ENCODE peak calls at places on chromosome 19, in six cellular contexts. One of them, this sample, is unnamed.

GRCh38 chr19:20964798-20965197 is 41.7 kb downstream of the ZNF85 start:
- DNase-seq in transverse colon: no peak
- DNase-seq in breast epithelium: no peak
- DNase-seq in mammary epithelial cell: no peak
- DNase-seq in tibial artery: no peak
- DNase-seq in brain microvascular endothelial cell: no peak
- DNase-seq in this sample: no peak

GRCh38 chr19:32471811-32472210 is 66.2 kb downstream of the DPY19L3 start:
- DNase-seq in mammary epithelial cell: no peak
- DNase-seq in transverse colon: no peak
- DNase-seq in breast epithelium: no peak
- DNase-seq in brain microvascular endothelial cell: no peak
- DNase-seq in tibial artery: no peak
- DNase-seq in this sample: no peak

GRCh38 chr19:42229855-42230331 is 9.8 kb downstream of the ZNF526 start:
- DNase-seq in brain microvascular endothelial cell: no peak
- DNase-seq in breast epithelium: no peak
- DNase-seq in mammary epithelial cell: no peak
- DNase-seq in transverse colon: no peak
- DNase-seq in tibial artery: no peak
- DNase-seq in this sample: no peak

GRCh38 chr19:17719730-17720486 is 628 bp downstream of the MAP1S start:
- DNase-seq in tibial artery: no peak
- DNase-seq in mammary epithelial cell: peak; percentile 58
- DNase-seq in breast epithelium: peak; percentile 59
- DNase-seq in transverse colon: peak; percentile 65
- DNase-seq in brain microvascular endothelial cell: no peak
- DNase-seq in this sample: peak; percentile 76

GRCh38 chr19:42017040-42017439 is 23.0 kb upstream of the ATP1A3 start:
- DNase-seq in mammary epithelial cell: no peak
- DNase-seq in transverse colon: no peak
- DNase-seq in brain microvascular endothelial cell: no peak
- DNase-seq in breast epithelium: no peak
- DNase-seq in tibial artery: no peak
- DNase-seq in this sample: no peak

GRCh38 chr19:55080915-55081772 is 5.5 kb downstream of the EPS8L1 start:
- DNase-seq in brain microvascular endothelial cell: peak; percentile 73
- DNase-seq in mammary epithelial cell: peak; percentile 51
- DNase-seq in transverse colon: peak; percentile 93
- DNase-seq in tibial artery: no peak
- DNase-seq in breast epithelium: peak; percentile 74
- DNase-seq in this sample: peak; percentile 91

GRCh38 chr19:58021541-58022282 is 12.1 kb upstream of the ZSCAN1 start:
- DNase-seq in breast epithelium: peak; percentile 38
- DNase-seq in transverse colon: peak; percentile 27
- DNase-seq in brain microvascular endothelial cell: peak; percentile 9
- DNase-seq in tibial artery: peak; percentile 50
- DNase-seq in mammary epithelial cell: peak; percentile 9
- DNase-seq in this sample: no peak

GRCh38 chr19:55297267-55297666 is 13.5 kb downstream of the BRSK1 start:
- DNase-seq in brain microvascular endothelial cell: no peak
- DNase-seq in transverse colon: no peak
- DNase-seq in tibial artery: no peak
- DNase-seq in mammary epithelial cell: no peak
- DNase-seq in breast epithelium: no peak
- DNase-seq in this sample: no peak

GRCh38 chr19:55172741-55173140 is 6.3 kb upstream of the DNAAF3 start:
- DNase-seq in brain microvascular endothelial cell: peak; percentile 62
- DNase-seq in mammary epithelial cell: peak; percentile 36
- DNase-seq in breast epithelium: no peak
- DNase-seq in transverse colon: no peak
- DNase-seq in tibial artery: no peak
- DNase-seq in this sample: peak; percentile 44

GRCh38 chr19:27738569-27739193 is 1474.3 kb downstream of the UQCRFS1 start:
- DNase-seq in tibial artery: no peak
- DNase-seq in mammary epithelial cell: peak; percentile 1
- DNase-seq in transverse colon: no peak
- DNase-seq in breast epithelium: no peak
- DNase-seq in brain microvascular endothelial cell: no peak
- DNase-seq in this sample: no peak

DNA sequence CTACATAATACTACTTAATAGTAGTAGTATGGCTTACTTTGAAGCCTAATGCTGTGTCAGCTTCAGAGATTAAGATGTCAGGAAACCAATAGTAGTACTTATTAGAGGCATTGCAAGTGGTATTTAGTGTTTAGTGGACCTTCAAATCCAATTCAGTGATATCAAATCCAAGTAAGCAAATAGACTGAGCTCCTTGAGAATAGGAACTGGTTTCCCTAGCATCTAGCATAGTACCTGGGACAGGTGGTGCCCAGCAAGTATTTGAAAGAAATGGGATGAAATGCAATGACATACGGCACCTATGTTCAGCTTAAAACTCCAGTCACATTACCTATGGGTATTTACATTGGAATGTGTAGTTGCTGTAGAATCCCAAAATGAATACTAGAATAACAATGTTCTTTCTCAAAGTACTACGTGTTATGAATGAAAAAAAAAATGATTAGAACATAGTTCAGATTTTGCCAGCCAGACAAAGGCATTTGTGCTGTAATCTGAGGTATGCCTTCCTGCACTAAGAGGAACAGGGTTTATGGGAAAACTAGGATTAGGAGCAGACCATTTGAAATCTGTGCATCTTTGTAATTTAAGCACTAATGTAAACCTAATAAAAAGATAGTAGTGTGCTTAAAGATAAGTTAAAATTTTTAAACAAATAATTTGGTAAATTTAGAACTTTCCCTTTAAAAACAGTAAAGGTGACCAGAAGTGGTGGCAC is 17.1 kb downstream of the LSM14A start:
- DNase-seq in tibial artery: no peak
- DNase-seq in breast epithelium: no peak
- DNase-seq in mammary epithelial cell: no peak
- DNase-seq in transverse colon: no peak
- DNase-seq in brain microvascular endothelial cell: no peak
- DNase-seq in this sample: no peak
- H3K27ac ChIP-seq in tibial artery: no peak overlapping the region
- H3K27ac ChIP-seq in breast epithelium: no peak overlapping the region
- H3K27ac ChIP-seq in mammary epithelial cell: no peak overlapping the region
- H3K27ac ChIP-seq in transverse colon: no peak overlapping the region
- H3K27ac ChIP-seq in brain microvascular endothelial cell: no peak overlapping the region
- H3K27ac ChIP-seq in this sample: no peak overlapping the region

GRCh38 chr19:7327802-7328201 is 20.9 kb upstream of the ARHGEF18 start:
- DNase-seq in brain microvascular endothelial cell: no peak
- DNase-seq in breast epithelium: no peak
- DNase-seq in tibial artery: no peak
- DNase-seq in transverse colon: no peak
- DNase-seq in mammary epithelial cell: no peak
- DNase-seq in this sample: no peak

GRCh38 chr19:7333198-7334118 is 15.3 kb upstream of the ARHGEF18 start:
- DNase-seq in brain microvascular endothelial cell: no peak
- DNase-seq in tibial artery: no peak
- DNase-seq in breast epithelium: no peak
- DNase-seq in mammary epithelial cell: peak; percentile 53
- DNase-seq in transverse colon: no peak
- DNase-seq in this sample: no peak

GRCh38 chr19:7331446-7331845 is 17.3 kb upstream of the ARHGEF18 start:
- DNase-seq in transverse colon: no peak
- DNase-seq in breast epithelium: no peak
- DNase-seq in tibial artery: no peak
- DNase-seq in brain microvascular endothelial cell: no peak
- DNase-seq in mammary epithelial cell: no peak
- DNase-seq in this sample: no peak

GRCh38 chr19:7326105-7326877 is 22.4 kb upstream of the ARHGEF18 start:
- DNase-seq in brain microvascular endothelial cell: peak; percentile 10
- DNase-seq in mammary epithelial cell: peak; percentile 14
- DNase-seq in tibial artery: no peak
- DNase-seq in breast epithelium: no peak
- DNase-seq in transverse colon: peak; percentile 74
- DNase-seq in this sample: no peak

GRCh38 chr19:7328647-7329046 is 20.1 kb upstream of the ARHGEF18 start:
- DNase-seq in brain microvascular endothelial cell: no peak
- DNase-seq in breast epithelium: no peak
- DNase-seq in transverse colon: no peak
- DNase-seq in mammary epithelial cell: no peak
- DNase-seq in tibial artery: no peak
- DNase-seq in this sample: no peak
- TF ChIP-seq CTCF in brain microvascular endothelial cell: no peak
- TF ChIP-seq CTCF in breast epithelium: no peak
- TF ChIP-seq CTCF in transverse colon: no peak
- TF ChIP-seq CTCF in mammary epithelial cell: no peak
- TF ChIP-seq CTCF in tibial artery: no peak
- TF ChIP-seq CTCF in this sample: no peak

DNA sequence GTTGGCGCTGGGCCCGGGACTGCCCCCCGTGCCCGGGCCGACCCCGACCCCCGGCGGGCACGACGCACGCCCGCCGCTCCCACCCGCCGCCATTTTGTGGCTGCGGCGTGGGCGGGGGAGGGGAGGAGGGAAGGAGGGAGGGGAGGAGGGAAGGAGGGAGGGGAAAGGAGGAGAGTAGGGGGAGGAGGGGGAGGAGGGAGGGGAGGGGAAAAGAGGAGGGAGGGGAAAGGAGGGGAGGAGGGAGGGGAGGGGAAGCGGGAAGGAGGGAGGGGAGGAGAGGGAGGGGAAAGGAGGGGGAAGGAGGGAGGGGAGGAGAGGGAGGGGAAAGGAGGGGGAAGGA is at the start of gene BTBD2:
- DNase-seq in breast epithelium: no peak
- DNase-seq in tibial artery: no peak
- DNase-seq in mammary epithelial cell: peak; percentile 44
- DNase-seq in transverse colon: peak; percentile 70
- DNase-seq in brain microvascular endothelial cell: no peak
- DNase-seq in this sample: peak; percentile 59
- H3K27ac ChIP-seq in breast epithelium: peak within 1 kb of the TSS; percentile 82
- H3K27ac ChIP-seq in tibial artery: peak within 1 kb of the TSS; percentile 77
- H3K27ac ChIP-seq in mammary epithelial cell: no peak within 1 kb of the TSS
- H3K27ac ChIP-seq in transverse colon: peak within 1 kb of the TSS; percentile 81
- H3K27ac ChIP-seq in brain microvascular endothelial cell: no peak within 1 kb of the TSS
- H3K27ac ChIP-seq in this sample: peak within 1 kb of the TSS; percentile 79

GRCh38 chr19:49889687-49890348 is 6.9 kb downstream of the IL4I1 start:
- DNase-seq in mammary epithelial cell: peak; percentile 51
- DNase-seq in breast epithelium: peak; percentile 66
- DNase-seq in transverse colon: peak; percentile 71
- DNase-seq in tibial artery: peak; percentile 69
- DNase-seq in brain microvascular endothelial cell: peak; percentile 60
- DNase-seq in this sample: no peak
- TF ChIP-seq CTCF in mammary epithelial cell: peak; percentile 50
- TF ChIP-seq CTCF in breast epithelium: peak; percentile 78
- TF ChIP-seq CTCF in transverse colon: peak; percentile 71
- TF ChIP-seq CTCF in tibial artery: peak; percentile 63
- TF ChIP-seq CTCF in brain microvascular endothelial cell: peak; percentile 72
- TF ChIP-seq CTCF in this sample: peak; percentile 83

DNA sequence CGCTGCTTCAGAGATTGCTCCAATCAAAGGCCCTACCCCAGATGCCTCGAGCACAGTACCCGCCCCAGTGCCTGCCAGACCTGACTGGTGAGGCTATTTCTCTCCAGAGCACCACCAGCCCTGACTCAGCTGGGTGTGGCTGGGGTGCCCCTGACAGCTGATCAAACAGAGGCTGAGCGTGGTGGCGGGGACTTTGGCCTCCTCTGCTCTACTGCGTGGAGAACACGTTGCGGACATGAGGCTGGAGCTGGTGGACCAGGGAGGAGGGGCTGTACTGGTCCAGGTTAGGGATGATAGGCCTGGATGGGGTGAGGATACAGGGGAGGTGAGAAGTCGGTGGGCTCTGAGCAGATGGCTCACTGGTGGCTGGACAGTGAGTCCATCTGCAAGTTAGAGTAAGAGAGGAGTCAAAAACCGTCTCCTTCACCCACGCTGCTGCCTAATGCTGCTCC is 3.5 kb upstream of the DOCK6 start:
- DNase-seq in transverse colon: peak; percentile 95
- DNase-seq in mammary epithelial cell: peak; percentile 87
- DNase-seq in brain microvascular endothelial cell: no peak
- DNase-seq in breast epithelium: no peak
- DNase-seq in tibial artery: no peak
- DNase-seq in this sample: peak; percentile 90
- H3K27ac ChIP-seq in transverse colon: peak overlapping the region; percentile 84
- H3K27ac ChIP-seq in mammary epithelial cell: no peak overlapping the region
- H3K27ac ChIP-seq in brain microvascular endothelial cell: no peak overlapping the region
- H3K27ac ChIP-seq in breast epithelium: peak overlapping the region; percentile 71
- H3K27ac ChIP-seq in tibial artery: no peak overlapping the region
- H3K27ac ChIP-seq in this sample: peak overlapping the region; percentile 95

DNA sequence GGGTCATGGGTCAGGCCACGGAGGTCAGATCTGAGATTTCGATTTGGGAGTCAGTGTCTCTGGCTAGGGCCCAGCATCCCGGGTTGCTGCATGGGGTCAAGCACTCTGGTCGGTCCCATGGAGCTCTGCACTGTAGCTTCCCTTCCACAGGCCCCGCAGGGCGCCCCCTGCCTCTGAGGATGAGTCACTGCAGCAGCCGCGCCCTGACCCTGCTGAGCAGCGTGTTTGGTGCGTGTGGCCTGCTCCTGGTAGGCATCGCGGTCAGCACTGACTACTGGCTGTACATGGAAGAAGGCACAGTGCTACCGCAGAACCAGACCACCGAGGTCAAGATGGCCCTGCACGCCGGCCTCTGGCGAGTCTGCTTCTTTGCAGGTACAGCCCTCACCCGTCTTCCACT is 3.6 kb downstream of the CACNG7 start:
- DNase-seq in brain microvascular endothelial cell: no peak
- DNase-seq in transverse colon: no peak
- DNase-seq in breast epithelium: no peak
- DNase-seq in tibial artery: no peak
- DNase-seq in mammary epithelial cell: no peak
- DNase-seq in this sample: no peak
- TF ChIP-seq CTCF in brain microvascular endothelial cell: peak; percentile 40
- TF ChIP-seq CTCF in transverse colon: no peak
- TF ChIP-seq CTCF in breast epithelium: no peak
- TF ChIP-seq CTCF in tibial artery: no peak
- TF ChIP-seq CTCF in mammary epithelial cell: no peak
- TF ChIP-seq CTCF in this sample: no peak

GRCh38 chr19:46466536-46467199 is 4.7 kb downstream of the PNMA8A start:
- DNase-seq in brain microvascular endothelial cell: peak; percentile 75
- DNase-seq in tibial artery: peak; percentile 49
- DNase-seq in transverse colon: peak; percentile 30
- DNase-seq in breast epithelium: no peak
- DNase-seq in mammary epithelial cell: peak; percentile 97
- DNase-seq in this sample: peak; percentile 70
- H3K27ac ChIP-seq in brain microvascular endothelial cell: peak overlapping the region; percentile 56
- H3K27ac ChIP-seq in tibial artery: peak overlapping the region; percentile 19
- H3K27ac ChIP-seq in transverse colon: peak overlapping the region; percentile 40
- H3K27ac ChIP-seq in breast epithelium: peak overlapping the region; percentile 45
- H3K27ac ChIP-seq in mammary epithelial cell: peak overlapping the region; percentile 98
- H3K27ac ChIP-seq in this sample: peak overlapping the region; percentile 90